ENCODE peak calls at places on chromosomes 5 and 9, in nine cellular contexts. T is Peyer's patch, B is transverse colon, A is heart left ventricle, E is uterus, C is IMR-90, R is stomach, X is ovary, P is endothelial cell of umbilical vein. I is an unnamed sample.

GRCh38 chr9:132673355-132673754 is 3.1 kb downstream of the GTF3C4 start:
- DNase-seq in T (no peak), B (no peak), A (no peak), E (no peak), C (peak; percentile 43), R (no peak), X (no peak), P (peak; percentile 38), I (no peak)

GRCh38 chr5:147169399-147169798 is 65.4 kb upstream of the STK32A start:
- DNase-seq in T (peak; percentile 68), B (no peak), A (no peak), E (no peak), C (peak; percentile 46), R (no peak), X (no peak), P (no peak), I (no peak)

GRCh38 chr5:3599283-3600105 is 3.9 kb downstream of the IRX1 start:
- DNase-seq in T (peak; percentile 28), B (no peak), A (peak; percentile 52), E (no peak), C (no peak), R (no peak), X (no peak), P (no peak), I (no peak)

GRCh38 chr5:116813906-116814305 is 239.3 kb upstream of the SEMA6A start:
- DNase-seq in T (no peak), B (no peak), A (no peak), E (no peak), C (no peak), R (no peak), X (no peak), P (no peak), I (no peak)

GRCh38 chr5:159849437-159850191 is 66.7 kb upstream of the ADRA1B start:
- DNase-seq in T (no peak), B (no peak), A (no peak), E (peak; percentile 55), C (peak; percentile 80), R (no peak), X (no peak), P (no peak), I (no peak)

GRCh38 chr9:95055851-95056551 is 261.5 kb downstream of the FANCC start:
- DNase-seq in T (no peak), B (no peak), A (no peak), E (no peak), C (peak; percentile 77), R (no peak), X (no peak), P (peak; percentile 74), I (no peak)

GRCh38 chr5:132073231-132074013 is at the start of gene CSF2:
- DNase-seq in T (no peak), B (no peak), A (peak; percentile 53), E (no peak), C (peak; percentile 40), R (no peak), X (no peak), P (peak; percentile 55), I (peak; percentile 71)

GRCh38 chr5:178993236-178993765 is 1.8 kb downstream of the GRM6 start:
- DNase-seq in T (no peak), B (no peak), A (no peak), E (no peak), C (no peak), R (no peak), X (no peak), P (no peak), I (peak; percentile 51)

GRCh38 chr5:82975812-82976211 is 101.4 kb downstream of the TMEM167A start:
- DNase-seq in T (no peak), B (no peak), A (no peak), E (no peak), C (no peak), R (no peak), X (no peak), P (no peak), I (no peak)

GRCh38 chr5:143105216-143105905 is 298.1 kb downstream of the NR3C1 start:
- DNase-seq in T (no peak), B (no peak), A (no peak), E (no peak), C (no peak), R (no peak), X (no peak), P (no peak), I (no peak)

GRCh38 chr9:93139365-93140182 is 5.5 kb upstream of the NINJ1 start:
- DNase-seq in T (no peak), B (no peak), A (no peak), E (no peak), C (no peak), R (no peak), X (peak; percentile 12), P (no peak), I (peak; percentile 69)

GRCh38 chr5:8953016-8953415 is 592.9 kb downstream of the SEMA5A start:
- DNase-seq in T (no peak), B (no peak), A (no peak), E (no peak), C (no peak), R (no peak), X (no peak), P (no peak), I (no peak)

GRCh38 chr5:151475378-151475777 is 28.0 kb downstream of the SLC36A1 start:
- DNase-seq in T (no peak), B (no peak), A (no peak), E (no peak), C (no peak), R (no peak), X (no peak), P (no peak), I (no peak)

GRCh38 chr9:34454571-34455065 is 3.8 kb downstream of the FAM219A start:
- DNase-seq in T (no peak), B (no peak), A (no peak), E (no peak), C (peak; percentile 67), R (no peak), X (no peak), P (no peak), I (no peak)

GRCh38 chr9:37342895-37343294 is 79.6 kb upstream of the GRHPR start:
- DNase-seq in T (no peak), B (no peak), A (no peak), E (no peak), C (no peak), R (no peak), X (no peak), P (no peak), I (no peak)
- H3K27ac ChIP-seq in T (no peak overlapping the region), B (no peak overlapping the region), A (no peak overlapping the region), E (no peak overlapping the region), C (no peak overlapping the region), R (no peak overlapping the region), X (no peak overlapping the region), P (no peak overlapping the region), I (no peak overlapping the region)

GRCh38 chr9:2406252-2406651 is 215.3 kb upstream of the VLDLR start:
- DNase-seq in T (no peak), B (no peak), A (no peak), E (no peak), C (no peak), R (no peak), X (no peak), P (no peak), I (no peak)
- H3K36me3 ChIP-seq in T (no peaks in the 10 kb centered on the region), B (no peaks in the 10 kb centered on the region), A (no peaks in the 10 kb centered on the region), E (no peaks in the 10 kb centered on the region), C (no peaks in the 10 kb centered on the region), R (no peaks in the 10 kb centered on the region), X (no peaks in the 10 kb centered on the region), P (no peaks in the 10 kb centered on the region), I (no peaks in the 10 kb centered on the region)

GRCh38 chr5:177361418-177362101 is 3.8 kb downstream of the RGS14 start:
- DNase-seq in T (peak; percentile 76), B (no peak), A (peak; percentile 69), E (no peak), C (no peak), R (no peak), X (no peak), P (no peak), I (peak; percentile 88)

GRCh38 chr5:177364159-177364962 is 6.6 kb downstream of the RGS14 start:
- DNase-seq in T (no peak), B (no peak), A (peak; percentile 18), E (no peak), C (no peak), R (no peak), X (no peak), P (no peak), I (no peak)

GRCh38 chr5:177363565-177363964 is 5.8 kb downstream of the RGS14 start:
- DNase-seq in T (no peak), B (no peak), A (peak; percentile 14), E (no peak), C (no peak), R (no peak), X (no peak), P (no peak), I (no peak)

GRCh38 chr5:177362102-177362868 is 4.6 kb downstream of the RGS14 start:
- DNase-seq in T (no peak), B (no peak), A (peak; percentile 37), E (no peak), C (no peak), R (peak; percentile 40), X (no peak), P (no peak), I (no peak)

DNA sequence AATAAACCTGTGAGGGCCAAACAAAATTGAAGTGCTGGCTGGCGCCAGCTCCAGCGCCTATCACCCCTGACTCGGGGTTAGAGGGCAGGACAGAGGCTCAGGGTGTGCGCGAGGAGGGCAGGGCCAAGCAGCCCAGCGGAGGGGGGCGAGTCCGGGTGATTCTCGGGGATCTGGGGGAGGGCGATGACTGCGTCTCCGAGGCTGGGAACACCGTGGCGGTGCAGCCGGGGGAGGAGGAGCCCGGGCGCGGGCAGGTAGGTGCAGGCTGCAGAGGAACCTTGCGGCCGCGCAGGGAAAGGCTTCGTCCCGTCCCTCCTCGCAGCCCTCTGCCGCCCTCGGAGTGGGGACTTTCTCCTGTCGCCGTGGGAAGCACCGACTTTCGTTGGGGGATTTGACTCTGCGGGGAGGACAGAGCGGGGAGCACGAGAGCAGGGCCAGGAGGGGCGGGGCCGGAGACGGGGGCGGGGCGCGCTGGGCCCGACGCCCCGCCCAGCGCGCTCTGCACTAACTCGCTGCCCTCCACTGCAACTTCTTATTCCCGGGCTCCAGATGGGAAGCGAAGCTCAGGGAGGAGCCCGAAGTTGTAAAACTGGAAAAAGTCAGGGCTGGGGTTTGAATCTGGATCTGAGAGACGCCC is 5.3 kb downstream of the RGS14 start:
- DNase-seq in T (peak; percentile 85), B (peak; percentile 81), A (peak; percentile 71), E (peak; percentile 60), C (no peak), R (peak; percentile 78), X (peak; percentile 61), P (peak; percentile 53), I (peak; percentile 89)
- TF ChIP-seq POLR2A in T (no peak), B (no peak), A (no peak), E (no peak), C (no peak), R (no peak), X (no peak), P (no peak), I (no peak)

DNA sequence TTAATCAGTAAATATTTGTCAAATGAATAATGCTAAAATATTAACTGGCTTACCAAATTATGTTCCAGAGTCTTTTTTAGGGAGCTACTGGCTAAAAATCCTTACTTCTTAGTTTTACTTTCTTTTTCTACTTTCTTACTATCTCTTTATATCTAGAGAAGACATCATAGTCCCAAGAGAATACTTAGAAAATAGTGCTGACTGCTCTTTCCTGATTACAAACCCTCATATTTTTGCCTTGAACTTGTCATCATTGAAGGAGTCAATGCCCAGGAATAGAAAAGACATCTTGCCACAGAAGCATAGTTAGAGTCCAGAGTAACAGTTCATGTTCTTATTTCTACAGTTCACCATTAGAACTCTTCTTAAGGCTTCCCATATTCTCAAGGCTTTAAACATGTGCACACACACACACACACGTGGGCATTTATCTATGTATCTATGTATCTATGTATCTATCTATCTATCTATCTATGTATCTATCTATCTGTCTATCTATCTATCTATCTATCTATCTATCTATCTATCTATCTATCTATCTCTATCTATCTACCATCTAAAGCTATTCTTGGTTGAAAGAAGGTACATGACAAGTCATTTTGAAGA is 654.3 kb downstream of the ANXA1 start:
- DNase-seq in T (no peak), B (no peak), A (no peak), E (no peak), C (no peak), R (no peak), X (no peak), P (no peak), I (no peak)
- H3K27ac ChIP-seq in T (no peak overlapping the region), B (no peak overlapping the region), A (no peak overlapping the region), E (no peak overlapping the region), C (no peak overlapping the region), R (no peak overlapping the region), X (no peak overlapping the region), P (no peak overlapping the region), I (no peak overlapping the region)

I was measured in spleen.